ENCODE peak calls at places on chromosome 22, in six cellular contexts. One of them, this sample, is unnamed.

GRCh38 chr22:16970446-16970845 is 37.6 kb downstream of the GAB4 start:
- DNase-seq in mesenchymal stem cell: no peak
- DNase-seq in H9: no peak
- DNase-seq in neuronal stem cell: no peak
- DNase-seq in H1: no peak
- DNase-seq in IMR-90: no peak
- DNase-seq in this sample: no peak

GRCh38 chr22:38766076-38766777 is 10.4 kb upstream of the SUN2 start:
- DNase-seq in mesenchymal stem cell: peak
- DNase-seq in neuronal stem cell: no peak
- DNase-seq in H9: peak
- DNase-seq in H1: peak
- DNase-seq in IMR-90: peak
- DNase-seq in this sample: peak

GRCh38 chr22:28791124-28791523 is 9.2 kb downstream of the XBP1 start:
- DNase-seq in neuronal stem cell: no peak
- DNase-seq in H1: no peak
- DNase-seq in H9: no peak
- DNase-seq in mesenchymal stem cell: no peak
- DNase-seq in IMR-90: no peak
- DNase-seq in this sample: no peak

GRCh38 chr22:40578171-40578570 is 58.3 kb downstream of the MRTFA start:
- DNase-seq in mesenchymal stem cell: no peak
- DNase-seq in neuronal stem cell: no peak
- DNase-seq in H9: no peak
- DNase-seq in H1: no peak
- DNase-seq in IMR-90: no peak
- DNase-seq in this sample: no peak

GRCh38 chr22:43014062-43014875 is 680 bp downstream of the PACSIN2 start:
- DNase-seq in IMR-90: no peak
- DNase-seq in neuronal stem cell: peak
- DNase-seq in H1: peak
- DNase-seq in H9: peak
- DNase-seq in mesenchymal stem cell: peak
- DNase-seq in this sample: peak

GRCh38 chr22:27719033-27719341 is 82.6 kb downstream of the MN1 start:
- DNase-seq in neuronal stem cell: no peak
- DNase-seq in mesenchymal stem cell: peak
- DNase-seq in H1: no peak
- DNase-seq in IMR-90: no peak
- DNase-seq in H9: no peak
- DNase-seq in this sample: no peak

GRCh38 chr22:37254867-37255233 is 10.8 kb upstream of the RAC2 start:
- DNase-seq in H9: no peak
- DNase-seq in IMR-90: peak
- DNase-seq in mesenchymal stem cell: peak
- DNase-seq in neuronal stem cell: no peak
- DNase-seq in H1: no peak
- DNase-seq in this sample: no peak

GRCh38 chr22:27885977-27886842 is 32.8 kb downstream of the PITPNB start:
- DNase-seq in H9: no peak
- DNase-seq in mesenchymal stem cell: peak
- DNase-seq in IMR-90: peak
- DNase-seq in H1: peak
- DNase-seq in neuronal stem cell: peak
- DNase-seq in this sample: peak

GRCh38 chr22:46750861-46751260 is 11.6 kb upstream of the TBC1D22A start:
- DNase-seq in neuronal stem cell: no peak
- DNase-seq in H9: no peak
- DNase-seq in H1: no peak
- DNase-seq in mesenchymal stem cell: no peak
- DNase-seq in IMR-90: no peak
- DNase-seq in this sample: no peak

GRCh38 chr22:45503816-45504702 is 1.4 kb downstream of the FBLN1 start:
- DNase-seq in mesenchymal stem cell: peak
- DNase-seq in IMR-90: peak
- DNase-seq in H1: peak
- DNase-seq in H9: peak
- DNase-seq in neuronal stem cell: peak
- DNase-seq in this sample: no peak

GRCh38 chr22:46281866-46282678 is 14.3 kb downstream of the TTC38 start:
- DNase-seq in mesenchymal stem cell: no peak
- DNase-seq in IMR-90: no peak
- DNase-seq in H9: no peak
- DNase-seq in H1: no peak
- DNase-seq in neuronal stem cell: no peak
- DNase-seq in this sample: no peak

GRCh38 chr22:49997932-49998717 is 14.4 kb downstream of the IL17REL start:
- DNase-seq in IMR-90: no peak
- DNase-seq in mesenchymal stem cell: no peak
- DNase-seq in H1: no peak
- DNase-seq in H9: no peak
- DNase-seq in neuronal stem cell: no peak
- DNase-seq in this sample: no peak

GRCh38 chr22:43227231-43227630 is 40.3 kb upstream of the TTLL12 start:
- DNase-seq in neuronal stem cell: no peak
- DNase-seq in IMR-90: no peak
- DNase-seq in H1: no peak
- DNase-seq in H9: no peak
- DNase-seq in mesenchymal stem cell: no peak
- DNase-seq in this sample: no peak

GRCh38 chr22:21591695-21592094 is 24.2 kb downstream of the UBE2L3 start:
- DNase-seq in H1: no peak
- DNase-seq in neuronal stem cell: no peak
- DNase-seq in IMR-90: no peak
- DNase-seq in H9: no peak
- DNase-seq in mesenchymal stem cell: no peak
- DNase-seq in this sample: no peak

GRCh38 chr22:41636467-41636866 is 15.4 kb downstream of the XRCC6 start:
- DNase-seq in mesenchymal stem cell: no peak
- DNase-seq in IMR-90: peak
- DNase-seq in H1: no peak
- DNase-seq in neuronal stem cell: no peak
- DNase-seq in H9: no peak
- DNase-seq in this sample: no peak
- H3K14ac ChIP-seq in mesenchymal stem cell: no peak
- H3K14ac ChIP-seq in IMR-90: no peak
- H3K14ac ChIP-seq in H1: no peak
- H3K14ac ChIP-seq in neuronal stem cell: no peak
- H3K14ac ChIP-seq in H9: no peak
- H3K14ac ChIP-seq in this sample: no peak

DNA sequence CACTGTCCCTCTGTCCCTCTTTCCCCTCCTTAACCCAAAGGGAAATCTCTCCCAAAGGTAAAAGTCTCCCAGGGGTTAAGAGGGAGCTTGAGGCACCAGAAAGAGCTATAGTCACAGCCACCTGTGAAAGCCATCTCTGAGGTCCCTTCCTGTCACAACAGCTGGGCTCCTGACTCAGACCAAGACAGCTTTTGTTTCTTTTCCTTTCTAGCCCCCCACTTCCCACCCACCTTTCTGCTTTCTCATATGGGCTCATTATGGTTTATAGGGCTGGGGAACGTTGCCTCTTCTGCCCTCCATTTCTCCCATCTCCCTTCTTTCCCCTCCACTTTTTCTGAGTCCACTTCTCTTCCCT is 19.1 kb downstream of the MIF start:
- DNase-seq in mesenchymal stem cell: no peak
- DNase-seq in neuronal stem cell: no peak
- DNase-seq in IMR-90: no peak
- DNase-seq in H9: no peak
- DNase-seq in H1: no peak
- DNase-seq in this sample: no peak
- H2AK5ac ChIP-seq in mesenchymal stem cell: peak
- H2AK5ac ChIP-seq in neuronal stem cell: peak
- H2AK5ac ChIP-seq in IMR-90: peak
- H2AK5ac ChIP-seq in H9: no peak
- H2AK5ac ChIP-seq in H1: no peak
- H2AK5ac ChIP-seq in this sample: peak

DNA sequence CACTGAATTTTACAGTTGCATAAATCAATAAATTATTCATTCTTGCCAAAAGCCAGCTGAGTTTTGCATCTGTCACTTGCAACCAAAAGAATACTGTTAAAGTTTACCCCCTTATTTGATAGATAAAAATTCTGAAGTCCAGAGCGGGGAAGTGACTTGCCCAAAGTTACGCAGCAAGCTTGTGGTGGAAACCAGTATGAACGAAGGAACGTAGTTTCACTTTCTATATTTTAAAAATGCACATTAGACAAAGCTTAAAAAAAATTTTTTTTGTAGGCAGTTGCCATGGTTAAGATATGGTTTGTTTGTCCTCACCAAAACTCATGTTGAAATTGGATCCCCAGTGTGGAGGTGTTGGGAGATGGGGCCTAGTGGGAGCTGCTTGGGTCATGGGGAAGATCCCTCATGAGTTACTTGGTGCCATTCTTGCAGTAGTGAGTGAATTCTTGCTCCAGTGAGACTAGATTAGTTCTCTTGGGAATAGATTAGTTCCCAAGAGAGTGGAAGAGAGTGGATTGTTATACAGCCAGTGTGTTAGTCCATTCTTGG is 46.3 kb upstream of the SEZ6L start:
- DNase-seq in mesenchymal stem cell: no peak
- DNase-seq in neuronal stem cell: no peak
- DNase-seq in H9: no peak
- DNase-seq in H1: no peak
- DNase-seq in IMR-90: no peak
- DNase-seq in this sample: no peak
- H3K14ac ChIP-seq in mesenchymal stem cell: no peak
- H3K14ac ChIP-seq in neuronal stem cell: no peak
- H3K14ac ChIP-seq in H9: no peak
- H3K14ac ChIP-seq in H1: no peak
- H3K14ac ChIP-seq in IMR-90: no peak
- H3K14ac ChIP-seq in this sample: no peak

GRCh38 chr22:36155702-36156101 is 4.9 kb downstream of the APOL3 start:
- DNase-seq in H9: no peak
- DNase-seq in H1: no peak
- DNase-seq in IMR-90: no peak
- DNase-seq in mesenchymal stem cell: peak
- DNase-seq in neuronal stem cell: no peak
- DNase-seq in this sample: no peak
- H2AK5ac ChIP-seq in H9: no peak
- H2AK5ac ChIP-seq in H1: peak
- H2AK5ac ChIP-seq in IMR-90: peak
- H2AK5ac ChIP-seq in mesenchymal stem cell: no peak
- H2AK5ac ChIP-seq in neuronal stem cell: no peak
- H2AK5ac ChIP-seq in this sample: no peak

GRCh38 chr22:31151872-31152271 is 8.1 kb upstream of the RNF185 start:
- DNase-seq in neuronal stem cell: no peak
- DNase-seq in H1: no peak
- DNase-seq in H9: no peak
- DNase-seq in IMR-90: no peak
- DNase-seq in mesenchymal stem cell: no peak
- DNase-seq in this sample: no peak

GRCh38 chr22:31148516-31148915 is 8.2 kb upstream of the PLA2G3 start:
- DNase-seq in H1: no peak
- DNase-seq in H9: no peak
- DNase-seq in IMR-90: peak
- DNase-seq in neuronal stem cell: no peak
- DNase-seq in mesenchymal stem cell: no peak
- DNase-seq in this sample: peak

GRCh38 chr22:31153357-31153756 is 6.6 kb upstream of the RNF185 start:
- DNase-seq in neuronal stem cell: no peak
- DNase-seq in H9: no peak
- DNase-seq in H1: no peak
- DNase-seq in IMR-90: no peak
- DNase-seq in mesenchymal stem cell: no peak
- DNase-seq in this sample: no peak

GRCh38 chr22:31150615-31151014 is 9.4 kb upstream of the RNF185 start:
- DNase-seq in H9: no peak
- DNase-seq in IMR-90: no peak
- DNase-seq in mesenchymal stem cell: no peak
- DNase-seq in H1: no peak
- DNase-seq in neuronal stem cell: no peak
- DNase-seq in this sample: no peak

GRCh38 chr22:31148953-31149627 is 8.8 kb upstream of the PLA2G3 start:
- DNase-seq in H9: peak
- DNase-seq in mesenchymal stem cell: peak
- DNase-seq in IMR-90: peak
- DNase-seq in H1: peak
- DNase-seq in neuronal stem cell: peak
- DNase-seq in this sample: peak
- H3K14ac ChIP-seq in H9: no peak
- H3K14ac ChIP-seq in mesenchymal stem cell: no peak
- H3K14ac ChIP-seq in IMR-90: peak
- H3K14ac ChIP-seq in H1: no peak
- H3K14ac ChIP-seq in neuronal stem cell: no peak
- H3K14ac ChIP-seq in this sample: peak

DNA sequence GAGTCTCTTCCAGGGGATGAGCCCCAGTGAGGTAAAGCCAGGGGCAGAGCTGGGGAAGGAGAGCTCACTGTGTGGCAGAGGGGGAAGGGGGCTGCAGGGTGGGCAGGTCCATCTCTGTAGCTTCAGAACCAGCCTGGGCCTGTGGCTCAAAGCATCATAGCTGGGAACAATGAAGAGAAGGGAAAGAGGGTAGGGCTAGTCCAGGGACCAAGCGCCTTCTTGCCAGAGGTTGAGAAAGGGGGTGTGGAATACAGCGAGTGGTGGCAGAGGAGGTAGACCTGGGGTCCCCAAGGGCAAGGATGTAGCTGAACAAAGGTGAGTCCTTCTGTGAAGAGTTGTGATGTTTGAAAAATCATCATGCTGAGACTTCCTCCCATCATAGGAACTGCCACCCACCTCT is 1.2 kb upstream of the PLA2G3 start:
- DNase-seq in IMR-90: no peak
- DNase-seq in H9: peak
- DNase-seq in H1: no peak
- DNase-seq in neuronal stem cell: no peak
- DNase-seq in mesenchymal stem cell: no peak
- DNase-seq in this sample: no peak
- H2AK5ac ChIP-seq in IMR-90: no peak
- H2AK5ac ChIP-seq in H9: no peak
- H2AK5ac ChIP-seq in H1: no peak
- H2AK5ac ChIP-seq in neuronal stem cell: peak
- H2AK5ac ChIP-seq in mesenchymal stem cell: no peak
- H2AK5ac ChIP-seq in this sample: no peak

DNA sequence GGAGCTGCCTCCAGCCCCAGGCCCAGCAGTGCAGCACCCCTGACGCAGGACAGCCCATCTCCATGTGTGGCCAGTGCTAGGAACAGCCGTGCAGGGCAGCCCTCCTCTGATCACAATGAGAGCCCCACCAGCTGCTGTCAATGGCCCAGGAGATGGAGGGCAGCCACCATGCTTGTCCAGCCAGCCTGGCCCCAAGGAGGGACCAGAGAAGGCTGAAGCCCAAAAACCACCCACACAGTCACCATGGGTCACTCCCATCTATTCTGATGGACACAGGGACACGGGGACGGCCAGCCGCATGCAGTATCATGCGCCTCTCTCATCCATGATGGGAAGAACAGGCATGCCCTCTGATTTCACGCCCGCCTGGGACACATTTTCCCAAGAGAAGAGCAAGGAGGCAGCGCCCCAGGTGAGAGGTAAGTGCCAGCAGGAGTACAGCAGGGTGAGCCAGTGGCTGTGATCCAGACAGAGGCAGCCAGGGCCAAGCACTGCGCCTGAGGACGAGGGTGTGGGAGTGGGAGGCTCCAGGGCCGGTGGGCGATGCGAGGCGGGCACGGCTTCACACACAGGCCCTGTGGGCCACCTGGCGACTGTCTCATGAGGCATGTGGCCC is 33.6 kb upstream of the GNB1L start:
- DNase-seq in mesenchymal stem cell: no peak
- DNase-seq in H9: no peak
- DNase-seq in neuronal stem cell: no peak
- DNase-seq in H1: no peak
- DNase-seq in IMR-90: no peak
- DNase-seq in this sample: no peak
- H3K14ac ChIP-seq in mesenchymal stem cell: no peak
- H3K14ac ChIP-seq in H9: no peak
- H3K14ac ChIP-seq in neuronal stem cell: peak
- H3K14ac ChIP-seq in H1: no peak
- H3K14ac ChIP-seq in IMR-90: peak
- H3K14ac ChIP-seq in this sample: peak